ENCODE peak calls at places on chromosomes 6 and 20, in seven cellular contexts. I is heart left ventricle, W is tibial nerve, M is spleen, C is ovary, Z is stomach, P is suprapubic skin. R is an unnamed sample.

GRCh38 chr6:34391023-34391485 is 1.4 kb downstream of the NUDT3 start:
- DNase-seq in I (peak), W (no peak), M (peak), C (no peak), Z (no peak), P (peak), R (peak)

GRCh38 chr6:37575221-37575620 is 75.5 kb upstream of the CCDC167 start:
- DNase-seq in I (no peak), W (no peak), M (no peak), C (no peak), Z (no peak), P (no peak), R (no peak)

GRCh38 chr6:136403166-136403980 is 113.7 kb upstream of the BCLAF1 start:
- DNase-seq in I (no peak), W (no peak), M (no peak), C (no peak), Z (no peak), P (no peak), R (peak)

GRCh38 chr6:28171271-28171670 is 29.6 kb downstream of the ZKSCAN8 start:
- DNase-seq in I (no peak), W (no peak), M (no peak), C (no peak), Z (no peak), P (no peak), R (no peak)

GRCh38 chr6:30802731-30803130 is 58.4 kb upstream of the IER3 start:
- DNase-seq in I (no peak), W (no peak), M (no peak), C (no peak), Z (no peak), P (no peak), R (no peak)

GRCh38 chr6:14922306-14922705 is 323.6 kb upstream of the JARID2 start:
- DNase-seq in I (no peak), W (no peak), M (no peak), C (no peak), Z (no peak), P (no peak), R (no peak)

GRCh38 chr20:50561379-50562078 is 51.3 kb downstream of the PTPN1 start:
- DNase-seq in I (no peak), W (no peak), M (no peak), C (peak), Z (no peak), P (no peak), R (peak)

GRCh38 chr6:107246972-107247615 is 131.8 kb upstream of the BEND3 start:
- DNase-seq in I (no peak), W (no peak), M (no peak), C (no peak), Z (no peak), P (no peak), R (no peak)

GRCh38 chr6:166305562-166306117 is 2.6 kb downstream of the PRR18 start:
- DNase-seq in I (no peak), W (no peak), M (no peak), C (no peak), Z (no peak), P (no peak), R (no peak)

GRCh38 chr6:127207591-127208120 is 59.0 kb upstream of the RNF146 start:
- DNase-seq in I (no peak), W (no peak), M (no peak), C (no peak), Z (no peak), P (no peak), R (no peak)

GRCh38 chr6:56757585-56757984 is 114.9 kb upstream of the DST start:
- DNase-seq in I (no peak), W (no peak), M (no peak), C (no peak), Z (peak), P (no peak), R (no peak)

GRCh38 chr6:109373762-109374161 is 8.5 kb downstream of the CD164 start:
- DNase-seq in I (no peak), W (no peak), M (no peak), C (no peak), Z (no peak), P (no peak), R (no peak)

GRCh38 chr6:33622456-33623431 is 1.6 kb downstream of the ITPR3 start:
- DNase-seq in I (no peak), W (no peak), M (no peak), C (no peak), Z (peak), P (peak), R (no peak)

GRCh38 chr6:143896096-143896880 is 32.0 kb downstream of the ZC2HC1B start:
- DNase-seq in I (no peak), W (no peak), M (no peak), C (no peak), Z (peak), P (no peak), R (no peak)

GRCh38 chr20:41701596-41702350 is 83.6 kb upstream of the CHD6 start:
- DNase-seq in I (no peak), W (no peak), M (no peak), C (no peak), Z (no peak), P (no peak), R (no peak)

GRCh38 chr20:37907677-37908397 is 4.9 kb downstream of the VSTM2L start:
- DNase-seq in I (no peak), W (no peak), M (no peak), C (no peak), Z (no peak), P (no peak), R (no peak)

GRCh38 chr6:116556814-116557403 is 3.4 kb downstream of the CALHM4 start:
- DNase-seq in I (no peak), W (no peak), M (no peak), C (no peak), Z (no peak), P (no peak), R (no peak)

GRCh38 chr20:35771689-35772562 is at the start of gene PHF20:
- DNase-seq in I (peak), W (peak), M (peak), C (peak), Z (peak), P (peak), R (peak)
- TF ChIP-seq POLR2A in I (peak), W (peak), M (peak), C (peak), Z (no peak), P (peak), R (peak)

GRCh38 chr20:31568773-31569162 is 36.3 kb upstream of the ID1 start:
- DNase-seq in I (no peak), W (no peak), M (no peak), C (no peak), Z (no peak), P (no peak), R (no peak)
- H3K27ac ChIP-seq in I (peak), W (peak), M (peak), C (no peak), Z (peak), P (peak), R (peak)

DNA sequence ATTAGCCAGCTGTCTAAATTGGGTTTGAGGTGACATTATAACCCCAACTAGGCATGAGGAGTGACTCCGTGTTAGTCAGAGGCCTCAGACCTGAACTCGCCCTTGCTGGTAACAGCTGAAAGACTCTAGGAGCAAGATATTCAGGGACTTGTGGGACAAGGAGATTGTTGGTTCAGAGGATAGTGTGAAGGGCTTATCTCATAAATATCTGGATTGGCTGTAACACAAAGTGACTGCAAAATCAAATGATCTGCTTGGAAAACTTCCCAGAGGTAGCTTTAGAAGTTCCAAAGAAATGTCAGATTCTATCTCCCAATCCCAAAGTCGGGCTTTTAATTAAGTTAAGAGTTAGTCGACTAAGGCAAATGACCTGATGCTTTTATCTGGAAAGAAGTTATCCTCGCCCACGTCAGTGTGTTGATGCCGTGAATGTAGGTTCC is 72.4 kb downstream of the TULP4 start:
- DNase-seq in I (no peak), W (no peak), M (no peak), C (no peak), Z (no peak), P (no peak), R (no peak)
- TF ChIP-seq POLR2A in I (no peak), W (no peak), M (no peak), C (no peak), Z (no peak), P (no peak), R (no peak)

GRCh38 chr6:41781302-41781711 is 725 bp downstream of the PRICKLE4 start:
- DNase-seq in I (peak), W (no peak), M (peak), C (peak), Z (peak), P (no peak), R (no peak)
- H3K27ac ChIP-seq in I (peak), W (peak), M (peak), C (no peak), Z (peak), P (peak), R (peak)

DNA sequence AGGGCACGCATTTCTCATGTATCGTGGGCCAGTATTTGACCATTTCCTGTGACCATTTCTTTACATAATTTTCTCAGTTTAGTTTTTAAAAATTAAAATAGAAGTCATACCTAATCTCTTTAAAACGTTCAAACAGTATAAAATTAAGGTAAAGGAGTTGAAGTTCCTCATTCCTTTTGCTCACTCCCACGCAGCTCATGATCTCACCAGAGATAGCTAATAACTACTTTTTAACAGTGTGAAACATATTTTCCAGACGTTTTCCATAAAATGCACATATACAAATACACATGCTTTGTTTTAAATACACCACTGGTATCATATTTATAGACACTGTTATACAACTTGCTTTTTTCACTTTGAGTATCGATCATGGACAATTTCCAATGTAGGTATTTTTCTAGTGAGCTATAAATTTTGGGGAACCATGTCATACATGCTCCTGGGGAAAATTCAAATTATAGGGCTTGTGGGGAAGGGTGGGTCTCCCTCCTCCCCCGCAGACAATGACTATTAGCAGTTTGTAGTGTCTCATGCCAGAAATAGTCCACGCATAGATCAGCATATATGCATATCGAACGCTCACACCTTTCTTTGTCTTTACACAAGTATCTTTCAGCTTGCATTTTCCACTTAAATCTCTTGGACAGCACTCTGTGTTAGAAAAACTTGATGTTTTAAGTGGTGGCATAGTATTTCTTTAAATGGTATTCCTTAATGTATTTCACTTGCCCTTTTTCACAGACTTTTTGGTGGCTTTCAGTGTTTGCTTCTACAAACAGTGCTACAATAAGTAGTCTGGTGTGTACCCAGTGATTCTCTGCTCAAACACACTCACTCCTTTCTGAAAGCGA is 145.5 kb upstream of the ZNF217 start:
- DNase-seq in I (no peak), W (no peak), M (no peak), C (no peak), Z (no peak), P (no peak), R (no peak)
- TF ChIP-seq POLR2A in I (no peak), W (no peak), M (no peak), C (no peak), Z (no peak), P (no peak), R (no peak)

GRCh38 chr6:155026366-155027045 is 31.4 kb downstream of the TIAM2 start:
- DNase-seq in I (no peak), W (no peak), M (no peak), C (no peak), Z (peak), P (no peak), R (peak)
- H3K27ac ChIP-seq in I (no peak), W (no peak), M (no peak), C (no peak), Z (no peak), P (no peak), R (no peak)

GRCh38 chr6:41786451-41787218 is 859 bp upstream of the TOMM6 start:
- DNase-seq in I (peak), W (peak), M (peak), C (peak), Z (peak), P (peak), R (peak)
- TF ChIP-seq POLR2A in I (no peak), W (peak), M (no peak), C (peak), Z (no peak), P (no peak), R (no peak)

GRCh38 chr6:15947923-15948322 is 181.0 kb upstream of the MYLIP start:
- DNase-seq in I (no peak), W (no peak), M (no peak), C (no peak), Z (no peak), P (no peak), R (no peak)
- H3K27ac ChIP-seq in I (no peak), W (no peak), M (no peak), C (no peak), Z (no peak), P (no peak), R (no peak)

GRCh38 chr6:139030211-139030530 is 1.6 kb downstream of the ABRACL start:
- DNase-seq in I (no peak), W (no peak), M (no peak), C (no peak), Z (no peak), P (no peak), R (no peak)

GRCh38 chr6:139027620-139028182 is 844 bp upstream of the ABRACL start:
- DNase-seq in I (no peak), W (no peak), M (no peak), C (no peak), Z (peak), P (no peak), R (no peak)

GRCh38 chr6:139029470-139030210 is 1.1 kb downstream of the ABRACL start:
- DNase-seq in I (peak), W (peak), M (no peak), C (peak), Z (peak), P (peak), R (peak)

GRCh38 chr6:139028242-139028657 is 295 bp upstream of the ABRACL start:
- DNase-seq in I (no peak), W (no peak), M (no peak), C (no peak), Z (no peak), P (no peak), R (no peak)

DNA sequence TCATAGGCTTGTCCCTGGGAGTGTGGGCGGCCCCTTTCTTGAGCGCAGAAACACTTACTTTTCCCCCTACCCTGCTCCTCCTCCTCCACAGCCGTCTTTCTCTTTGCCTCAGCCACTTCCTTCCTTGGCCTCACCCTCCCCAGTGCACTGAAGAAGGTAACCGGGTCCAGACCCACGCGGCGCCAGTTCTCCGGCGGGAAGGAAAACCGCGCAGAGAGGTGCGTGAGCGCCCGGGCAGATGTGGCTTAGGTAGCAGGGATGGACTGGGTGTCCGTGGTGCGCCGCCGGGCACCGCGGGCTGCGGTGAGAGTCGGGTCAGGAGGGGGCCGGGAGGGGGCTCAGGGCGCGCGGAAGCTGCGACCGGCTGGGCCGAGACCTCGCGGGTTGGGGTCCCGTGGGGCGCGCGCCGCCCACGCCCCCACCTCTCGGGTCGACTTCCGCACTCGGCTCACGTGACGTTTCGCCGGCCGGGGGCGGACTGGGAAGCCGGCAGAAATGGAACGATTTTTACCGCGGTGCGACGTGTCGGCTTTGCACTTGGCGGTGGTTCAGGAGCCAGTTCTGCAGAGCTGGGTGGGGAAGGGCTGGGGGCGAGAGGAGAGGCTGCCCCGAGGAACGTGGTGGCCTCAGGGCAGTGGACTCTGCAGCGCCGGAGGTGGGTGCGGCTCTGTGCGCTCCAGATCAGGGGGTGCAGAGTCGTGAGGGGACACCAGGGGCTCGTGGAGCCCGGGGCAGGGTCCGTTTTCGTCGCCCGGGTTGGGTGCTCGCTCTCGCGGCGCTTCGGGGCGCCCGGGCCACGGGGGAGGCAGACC is at the start of gene ABRACL:
- DNase-seq in I (peak), W (no peak), M (peak), C (peak), Z (peak), P (peak), R (peak)
- TF ChIP-seq POLR2A in I (no peak), W (peak), M (no peak), C (no peak), Z (no peak), P (no peak), R (no peak)